ENCODE peak calls at places on chromosomes 5 and 9, in four cellular contexts. J is cardiac muscle cell, G is heart left ventricle, D is mammary epithelial cell. I is an unnamed sample.

GRCh38 chr5:172065431-172066065 is 59.1 kb upstream of the FBXW11 start:
- DNase-seq in J (no peak), D (peak; percentile 34), G (no peak), I (no peak)

GRCh38 chr9:130872912-130873503 is 23.6 kb downstream of the QRFP start:
- DNase-seq in J (no peak), G (peak; percentile 84), D (no peak), I (no peak)

GRCh38 chr9:18720691-18721090 is 246.7 kb downstream of the ADAMTSL1 start:
- DNase-seq in J (no peak), D (peak; percentile 12), G (no peak), I (no peak)

GRCh38 chr9:86303316-86303975 is 21.1 kb upstream of the ISCA1 start:
- DNase-seq in G (no peak), D (peak; percentile 82), J (no peak), I (no peak)

GRCh38 chr5:149618581-149619248 is 37.4 kb downstream of the ARHGEF37 start:
- DNase-seq in G (no peak), D (peak; percentile 99), J (peak; percentile 59), I (no peak)

GRCh38 chr9:17229945-17230560 is 95.2 kb downstream of the CNTLN start:
- DNase-seq in D (no peak), J (no peak), G (no peak), I (no peak)

GRCh38 chr9:124621371-124622328 is 114.5 kb upstream of the NR5A1 start:
- DNase-seq in J (no peak), D (peak; percentile 30), G (no peak), I (no peak)

GRCh38 chr5:80976985-80977384 is 16.8 kb downstream of the RASGRF2 start:
- DNase-seq in J (no peak), D (no peak), G (no peak), I (no peak)

GRCh38 chr5:119168401-119168800 is 97.5 kb downstream of the DMXL1 start:
- DNase-seq in D (no peak), G (no peak), J (no peak), I (no peak)

GRCh38 chr9:5042661-5043178 is 57.6 kb downstream of the JAK2 start:
- DNase-seq in J (no peak), G (peak; percentile 31), D (no peak), I (no peak)

GRCh38 chr5:75712091-75712490 is 5.1 kb downstream of the POC5 start:
- DNase-seq in D (no peak), G (no peak), J (no peak), I (no peak)

GRCh38 chr5:132422720-132423442 is 53.4 kb downstream of the SLC22A5 start:
- DNase-seq in D (no peak), J (peak; percentile 55), G (peak; percentile 84), I (no peak)

GRCh38 chr5:132418876-132419275 is 49.4 kb downstream of the SLC22A5 start:
- DNase-seq in G (no peak), J (no peak), D (no peak), I (no peak)

GRCh38 chr5:132419517-132420468 is 50.3 kb downstream of the SLC22A5 start:
- DNase-seq in G (peak; percentile 74), D (peak; percentile 48), J (peak; percentile 81), I (no peak)

GRCh38 chr5:132421442-132421841 is 51.9 kb downstream of the SLC22A5 start:
- DNase-seq in D (no peak), G (no peak), J (no peak), I (no peak)

DNA sequence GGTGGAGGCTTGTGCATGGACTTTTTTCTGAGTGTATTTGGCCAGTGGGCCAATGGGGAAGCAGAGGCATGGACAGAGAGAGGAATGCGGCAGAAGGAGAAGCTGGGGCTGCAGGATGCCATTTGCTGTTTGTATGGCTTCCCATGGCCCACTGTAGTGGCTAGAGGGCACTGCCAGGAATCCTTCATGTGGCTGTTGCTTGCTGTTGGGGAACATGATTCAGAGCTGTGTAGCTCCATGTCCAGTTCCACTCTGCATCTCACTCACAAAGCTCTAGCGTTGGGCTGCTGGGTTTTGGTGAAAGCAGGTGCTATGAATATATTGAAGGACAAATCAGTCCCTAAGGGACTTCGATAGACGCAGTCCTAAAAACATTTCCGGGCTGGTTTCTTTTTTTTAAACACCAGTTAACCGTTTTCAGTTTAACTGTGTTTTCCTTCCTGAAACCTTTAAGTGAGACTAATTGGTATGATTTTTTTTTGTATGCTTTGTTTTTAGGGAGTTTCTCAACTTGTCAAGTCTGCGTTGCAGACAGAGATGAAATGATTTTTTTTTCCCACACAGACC is 51.3 kb downstream of the SLC22A5 start:
- DNase-seq in D (no peak), G (peak; percentile 46), J (no peak), I (no peak)
- H3K27ac ChIP-seq in D (no peak overlapping the region), G (peak overlapping the region; percentile 75), J (no peak overlapping the region), I (no peak overlapping the region)

GRCh38 chr5:121954086-121954485 is 7.7 kb upstream of the SRFBP1 start:
- DNase-seq in G (no peak), J (no peak), D (no peak), I (no peak)
- H3K4me3 ChIP-seq in G (no peak overlapping the region), J (no peak overlapping the region), D (no peak overlapping the region), I (no peak overlapping the region)

GRCh38 chr5:110218994-110219393 is 507.5 kb downstream of the TMEM232 start:
- DNase-seq in D (no peak), G (no peak), J (no peak), I (no peak)
- H3K27ac ChIP-seq in D (no peak overlapping the region), G (no peak overlapping the region), J (no peak overlapping the region), I (no peak overlapping the region)

GRCh38 chr5:123089971-123090640 is 1.1 kb downstream of the PRDM6 start:
- DNase-seq in D (no peak), G (no peak), J (peak; percentile 64), I (no peak)

GRCh38 chr5:123086376-123087055 is 2.5 kb upstream of the PRDM6 start:
- DNase-seq in G (no peak), D (no peak), J (no peak), I (no peak)

GRCh38 chr5:123087173-123088030 is 1.6 kb upstream of the PRDM6 start:
- DNase-seq in D (no peak), G (no peak), J (no peak), I (no peak)

GRCh38 chr5:123089572-123089970 is 530 bp downstream of the PRDM6 start:
- DNase-seq in J (peak; percentile 66), G (no peak), D (peak; percentile 40), I (no peak)

GRCh38 chr5:123088031-123088805 is 823 bp upstream of the PRDM6 start:
- DNase-seq in G (peak; percentile 27), J (no peak), D (no peak), I (no peak)
- H3K4me3 ChIP-seq in G (peak overlapping the region; percentile 62), J (peak overlapping the region; percentile 69), D (no peak overlapping the region), I (peak overlapping the region; percentile 76)

GRCh38 chr9:136714096-136714875 is 1.9 kb downstream of the DIPK1B start:
- DNase-seq in D (no peak), J (no peak), G (peak; percentile 70), I (no peak)
- H3K27ac ChIP-seq in D (no peak overlapping the region), J (no peak overlapping the region), G (peak overlapping the region; percentile 87), I (no peak overlapping the region)

GRCh38 chr5:142427529-142427928 is 102.7 kb upstream of the SPRY4 start:
- DNase-seq in D (no peak), J (no peak), G (no peak), I (no peak)

GRCh38 chr5:142428036-142428772 is 103.4 kb upstream of the SPRY4 start:
- DNase-seq in G (no peak), D (no peak), J (no peak), I (no peak)

GRCh38 chr5:142426676-142427364 is 102.0 kb upstream of the SPRY4 start:
- DNase-seq in G (no peak), J (no peak), D (no peak), I (no peak)

GRCh38 chr5:142425286-142426065 is 100.7 kb upstream of the SPRY4 start:
- DNase-seq in G (no peak), J (no peak), D (no peak), I (no peak)

GRCh38 chr5:142426129-142426641 is 101.4 kb upstream of the SPRY4 start:
- DNase-seq in D (no peak), J (no peak), G (peak; percentile 86), I (no peak)
- H3K4me3 ChIP-seq in D (no peak overlapping the region), J (no peak overlapping the region), G (no peak overlapping the region), I (no peak overlapping the region)

GRCh38 chr5:28403846-28404245 is 1365.5 kb upstream of the CDH9 start:
- DNase-seq in D (peak; percentile 57), J (no peak), G (no peak), I (no peak)

GRCh38 chr5:28402590-28403301 is 1364.4 kb upstream of the CDH9 start:
- DNase-seq in D (no peak), G (no peak), J (peak; percentile 3), I (no peak)

GRCh38 chr5:28404363-28405071 is 1366.1 kb upstream of the CDH9 start:
- DNase-seq in J (no peak), D (no peak), G (no peak), I (no peak)

GRCh38 chr5:28408186-28408585 is 1369.8 kb upstream of the CDH9 start:
- DNase-seq in D (peak; percentile 87), G (no peak), J (no peak), I (no peak)
- H3K27ac ChIP-seq in D (no peak overlapping the region), G (no peak overlapping the region), J (no peak overlapping the region), I (no peak overlapping the region)

GRCh38 chr9:121357011-121357410 is 13.0 kb downstream of the STOM start:
- DNase-seq in G (no peak), J (no peak), D (no peak), I (no peak)

GRCh38 chr9:121359358-121360294 is 10.4 kb downstream of the STOM start:
- DNase-seq in G (no peak), D (no peak), J (no peak), I (no peak)

GRCh38 chr9:121360975-121361374 is 9.1 kb downstream of the STOM start:
- DNase-seq in G (no peak), J (peak; percentile 38), D (peak; percentile 51), I (no peak)

GRCh38 chr9:121354770-121355169 is 15.3 kb downstream of the STOM start:
- DNase-seq in G (no peak), D (no peak), J (no peak), I (no peak)

DNA sequence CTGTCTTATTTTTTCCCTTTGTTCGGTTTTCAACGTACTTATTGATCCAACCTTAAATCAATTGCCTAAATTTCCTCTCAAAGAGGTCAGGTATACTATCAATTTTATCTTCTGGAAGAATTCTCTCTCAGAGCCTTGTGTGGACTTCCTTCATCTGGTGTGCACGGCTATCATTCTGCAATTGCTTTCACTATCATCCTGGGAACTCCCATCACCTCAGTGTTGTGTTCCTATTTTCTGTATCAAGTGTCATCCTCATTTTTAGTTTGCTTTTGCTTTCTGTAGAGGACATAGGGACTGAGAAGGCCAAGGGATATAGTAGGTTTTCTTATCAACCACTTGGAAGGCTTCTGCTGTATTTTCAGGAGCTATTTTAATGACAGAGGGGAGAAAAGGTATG is 11.3 kb downstream of the STOM start:
- DNase-seq in D (no peak), J (no peak), G (no peak), I (no peak)
- H3K4me3 ChIP-seq in D (no peak overlapping the region), J (no peak overlapping the region), G (no peak overlapping the region), I (no peak overlapping the region)

I was measured in iPS DF 6.9.